ENCODE peak calls at places on chromosomes 11 and 22, in four cellular contexts. X is testis; L is GM23248; G is CD4-positive, alpha-beta T cell. I is an unnamed sample.

GRCh38 chr11:120441592-120441991 is 70.0 kb upstream of the GRIK4 start:
- DNase-seq in L (no peak), G (no peak), X (no peak), I (no peak)

GRCh38 chr11:132962026-132962425 is 570.3 kb downstream of the OPCML start:
- DNase-seq in G (no peak), L (peak), X (peak), I (no peak)

GRCh38 chr22:20554824-20555223 is 47.4 kb downstream of the MED15 start:
- DNase-seq in G (no peak), L (no peak), X (no peak), I (no peak)

GRCh38 chr11:89457190-89457589 is 34.0 kb downstream of the NOX4 start:
- DNase-seq in X (no peak), G (no peak), L (no peak), I (no peak)

GRCh38 chr11:102603091-102603490 is 22.0 kb downstream of the MMP20 start:
- DNase-seq in G (no peak), X (peak), L (peak), I (no peak)

GRCh38 chr22:47837703-47838102 is 1075.3 kb downstream of the TBC1D22A start:
- DNase-seq in X (no peak), G (no peak), L (peak), I (no peak)

GRCh38 chr22:23204541-23205157 is 24.3 kb downstream of the BCR start:
- DNase-seq in G (no peak), L (peak), X (peak), I (no peak)

GRCh38 chr11:117178210-117179034 is at the start of gene SIDT2:
- DNase-seq in G (peak), L (peak), X (peak), I (peak)

GRCh38 chr11:98531576-98531975 is 489.2 kb upstream of the CNTN5 start:
- DNase-seq in G (no peak), L (no peak), X (no peak), I (no peak)

GRCh38 chr22:44311855-44312170 is 938 bp downstream of the SHISAL1 start:
- DNase-seq in X (no peak), L (peak), G (no peak), I (no peak)

GRCh38 chr22:42515896-42516295 is 3.7 kb downstream of the RRP7A start:
- DNase-seq in G (no peak), X (peak), L (no peak), I (no peak)

GRCh38 chr11:95132956-95133355 is 43.3 kb downstream of the ENDOD1 start:
- DNase-seq in X (peak), L (no peak), G (no peak), I (no peak)

GRCh38 chr11:11620251-11620965 is 1.4 kb downstream of the GALNT18 start:
- DNase-seq in X (peak), G (no peak), L (peak), I (no peak)

GRCh38 chr11:117145393-117145761 is 1.3 kb downstream of the PAFAH1B2 start:
- DNase-seq in L (peak), G (no peak), X (peak), I (peak)

GRCh38 chr11:60937811-60938210 is 13.6 kb downstream of the TMEM132A start:
- DNase-seq in G (no peak), X (no peak), L (no peak), I (no peak)

GRCh38 chr11:69922596-69923111 is 103.4 kb upstream of the FGF3 start:
- DNase-seq in X (no peak), G (no peak), L (no peak), I (no peak)

GRCh38 chr11:58864335-58864734 is 19.8 kb upstream of the GLYATL2 start:
- DNase-seq in X (no peak), G (no peak), L (no peak), I (no peak)
- H3K27ac ChIP-seq in X (no peak), G (no peak), L (no peak), I (no peak)

GRCh38 chr11:44942029-44942710 is 8.5 kb downstream of the TP53I11 start:
- DNase-seq in X (no peak), L (no peak), G (no peak), I (no peak)

GRCh38 chr11:44944181-44944852 is 6.4 kb downstream of the TP53I11 start:
- DNase-seq in L (no peak), X (no peak), G (no peak), I (no peak)

GRCh38 chr11:44943118-44943517 is 7.6 kb downstream of the TP53I11 start:
- DNase-seq in G (no peak), X (no peak), L (no peak), I (no peak)

GRCh38 chr11:44944853-44945235 is 5.8 kb downstream of the TP53I11 start:
- DNase-seq in G (no peak), X (no peak), L (no peak), I (no peak)

DNA sequence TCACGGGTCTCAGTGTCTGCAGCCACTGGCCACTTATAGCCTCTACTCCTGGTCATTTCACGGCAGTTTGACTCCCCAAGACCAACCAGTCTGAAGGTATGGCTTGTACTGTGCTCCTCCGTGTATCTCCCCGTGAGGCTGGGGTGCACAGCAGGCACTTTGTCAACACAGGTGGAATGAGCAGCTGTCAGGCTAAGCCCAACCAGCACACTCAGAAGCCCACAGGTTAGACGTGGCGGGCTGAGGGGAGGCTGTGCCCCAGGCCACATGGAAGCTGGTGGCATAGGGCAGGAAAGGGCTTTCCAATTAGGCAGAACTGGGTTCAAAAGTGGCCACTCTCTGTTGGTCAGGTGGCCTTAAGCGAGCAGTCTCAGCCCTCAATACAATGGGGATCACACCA is 7.0 kb downstream of the TP53I11 start:
- DNase-seq in L (no peak), X (no peak), G (no peak), I (no peak)
- H3K27ac ChIP-seq in L (no peak), X (no peak), G (no peak), I (no peak)

GRCh38 chr11:59030037-59030436 is 56.1 kb upstream of the GLYATL1B start:
- DNase-seq in X (no peak), G (no peak), L (no peak), I (no peak)

GRCh38 chr11:59025097-59025496 is 61.0 kb upstream of the GLYATL1B start:
- DNase-seq in L (no peak), X (no peak), G (no peak), I (no peak)

GRCh38 chr11:59028105-59028504 is 58.0 kb upstream of the GLYATL1B start:
- DNase-seq in X (no peak), L (no peak), G (no peak), I (no peak)

GRCh38 chr11:59029490-59029889 is 56.6 kb upstream of the GLYATL1B start:
- DNase-seq in G (no peak), L (no peak), X (no peak), I (no peak)
- H3K27ac ChIP-seq in G (no peak), L (no peak), X (no peak), I (no peak)

GRCh38 chr11:68125164-68125563 is 4.0 kb upstream of the CHKA start:
- DNase-seq in X (no peak), L (no peak), G (no peak), I (no peak)
- H3K27ac ChIP-seq in X (no peak), L (no peak), G (no peak), I (no peak)

DNA sequence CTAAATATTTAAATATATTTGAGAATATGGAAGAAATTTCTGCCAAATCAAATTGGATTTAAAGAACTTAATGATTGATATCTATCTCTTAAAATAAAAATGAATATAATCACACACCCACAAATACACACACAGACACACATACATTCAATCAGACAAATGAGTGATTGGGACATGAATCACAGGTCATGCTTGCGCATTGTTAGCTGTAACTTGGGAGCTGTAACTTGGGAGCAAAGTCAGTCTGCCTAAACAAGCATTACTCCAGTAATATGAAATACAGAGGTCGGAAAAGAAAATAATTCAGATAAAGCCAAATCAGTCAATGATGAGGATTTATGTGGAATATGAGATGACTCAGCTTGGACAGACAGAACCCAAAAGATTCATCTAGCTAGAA is 1.4 kb downstream of the OR56B1 start:
- DNase-seq in X (no peak), G (no peak), L (peak), I (no peak)
- H3K27ac ChIP-seq in X (no peak), G (no peak), L (no peak), I (no peak)

GRCh38 chr22:40183029-40183581 is 5.4 kb downstream of the TNRC6B start:
- DNase-seq in G (no peak), X (no peak), L (peak), I (no peak)

GRCh38 chr22:40180403-40180802 is 2.7 kb downstream of the TNRC6B start:
- DNase-seq in L (peak), G (no peak), X (no peak), I (no peak)

GRCh38 chr22:40179535-40179934 is 1.8 kb downstream of the TNRC6B start:
- DNase-seq in L (peak), X (no peak), G (no peak), I (no peak)

GRCh38 chr22:40182231-40182835 is 4.6 kb downstream of the TNRC6B start:
- DNase-seq in X (no peak), L (peak), G (no peak), I (no peak)

GRCh38 chr22:40181323-40181722 is 3.6 kb downstream of the TNRC6B start:
- DNase-seq in G (no peak), X (no peak), L (peak), I (no peak)
- H3K27ac ChIP-seq in G (no peak), X (no peak), L (peak), I (no peak)

GRCh38 chr11:93216511-93217121 is 18.8 kb upstream of the SLC36A4 start:
- DNase-seq in G (no peak), X (no peak), L (no peak), I (no peak)
- H3K27ac ChIP-seq in G (no peak), X (no peak), L (no peak), I (no peak)